ENCODE peak calls at places on chromosomes 4 and X, in five cellular contexts. U, G, Y, H and R are unnamed samples.

GRCh38 chr4:7752649-7753048 is 187.0 kb downstream of the AFAP1 start:
- DNase-seq in U (no peak), G (no peak), Y (peak), H (no peak), R (no peak)

GRCh38 chr4:112234952-112235609 is 3.5 kb downstream of the AP1AR start:
- DNase-seq in U (peak), G (peak), Y (peak), H (peak), R (peak)

GRCh38 chr4:8176547-8177399 is 18.2 kb upstream of the ABLIM2 start:
- DNase-seq in U (peak), G (peak), Y (peak), H (no peak), R (peak)

GRCh38 chr4:26204249-26204825 is 116.5 kb upstream of the RBPJ start:
- DNase-seq in U (peak), G (no peak), Y (no peak), H (no peak), R (no peak)

GRCh38 chr4:138897818-138898226 is 117.8 kb upstream of the NOCT start:
- DNase-seq in U (no peak), G (no peak), Y (peak), H (peak), R (no peak)

GRCh38 chrX:84186603-84187358 is 1.2 kb downstream of the RPS6KA6 start:
- DNase-seq in U (no peak), G (no peak), Y (peak), H (no peak), R (no peak)

GRCh38 chr4:112604590-112604989 is 32.1 kb downstream of the ZGRF1 start:
- DNase-seq in U (peak), G (peak), Y (peak), H (peak), R (peak)

GRCh38 chrX:105745863-105746262 is 76.5 kb upstream of the NRK start:
- DNase-seq in U (no peak), G (peak), Y (peak), H (no peak), R (no peak)

GRCh38 chrX:23503835-23504539 is 163.3 kb upstream of the PRDX4 start:
- DNase-seq in U (no peak), G (peak), Y (peak), H (peak), R (no peak)

GRCh38 chr4:100008048-100008447 is 58.0 kb upstream of the H2AZ1 start:
- DNase-seq in U (no peak), G (peak), Y (peak), H (peak), R (no peak)

GRCh38 chrX:2351999-2352995 is 148.5 kb downstream of the DHRSX start:
- DNase-seq in U (no peak), G (no peak), Y (peak), H (peak), R (no peak)

GRCh38 chrX:154444001-154444754 is at the start of gene FAM50A:
- DNase-seq in U (peak), G (no peak), Y (peak), H (no peak), R (peak)

GRCh38 chrX:83469551-83469950 is 38.5 kb upstream of the POU3F4 start:
- DNase-seq in U (peak), G (no peak), Y (peak), H (no peak), R (peak)

GRCh38 chr4:188127157-188127874 is 11.9 kb upstream of the TRIML1 start:
- DNase-seq in U (peak), G (peak), Y (peak), H (peak), R (no peak)

GRCh38 chrX:2192584-2193272 is 308.0 kb downstream of the DHRSX start:
- DNase-seq in U (no peak), G (no peak), Y (no peak), H (no peak), R (no peak)

GRCh38 chrX:10660171-10660570 is 39.8 kb upstream of the MID1 start:
- DNase-seq in U (no peak), G (no peak), Y (no peak), H (no peak), R (no peak)

GRCh38 chrX:123753656-123754350 is 21.0 kb upstream of the THOC2 start:
- DNase-seq in U (no peak), G (no peak), Y (no peak), H (no peak), R (no peak)

GRCh38 chr4:40423735-40424134 is 88.6 kb downstream of the CHRNA9 start:
- DNase-seq in U (no peak), G (no peak), Y (peak), H (peak), R (no peak)

GRCh38 chrX:18151157-18151556 is 69.5 kb downstream of the BEND2 start:
- DNase-seq in U (no peak), G (no peak), Y (no peak), H (no peak), R (no peak)

GRCh38 chr4:11700751-11701226 is 272.1 kb upstream of the HS3ST1 start:
- DNase-seq in U (no peak), G (peak), Y (peak), H (no peak), R (no peak)

GRCh38 chrX:139967300-139967699 is 2.0 kb upstream of the CXorf66 start:
- DNase-seq in U (no peak), G (no peak), Y (peak), H (no peak), R (no peak)

GRCh38 chr4:183798249-183798920 is 106.7 kb upstream of the STOX2 start:
- DNase-seq in U (peak), G (peak), Y (peak), H (no peak), R (peak)

GRCh38 chr4:48262926-48263325 is 6.7 kb downstream of the TEC start:
- DNase-seq in U (no peak), G (no peak), Y (no peak), H (no peak), R (no peak)

GRCh38 chrX:110215411-110215810 is 102.5 kb downstream of the AMMECR1 start:
- DNase-seq in U (no peak), G (no peak), Y (no peak), H (no peak), R (no peak)

GRCh38 chrX:119573840-119574393 is 446 bp upstream of the UBE2A start:
- DNase-seq in U (no peak), G (peak), Y (peak), H (no peak), R (no peak)

GRCh38 chrX:53263597-53264094 is 17.7 kb downstream of the IQSEC2 start:
- DNase-seq in U (peak), G (peak), Y (peak), H (no peak), R (no peak)

GRCh38 chr4:72179342-72179741 is 147.5 kb downstream of the NPFFR2 start:
- DNase-seq in U (no peak), G (no peak), Y (no peak), H (no peak), R (no peak)

GRCh38 chr4:16684083-16684482 is 214.4 kb downstream of the LDB2 start:
- DNase-seq in U (no peak), G (no peak), Y (no peak), H (peak), R (no peak)

GRCh38 chrX:134753185-134754008 is 95.1 kb upstream of the PLAC1 start:
- DNase-seq in U (no peak), G (peak), Y (peak), H (peak), R (no peak)

GRCh38 chr4:18914182-18914581 is 892.6 kb upstream of the LCORL start:
- DNase-seq in U (no peak), G (peak), Y (peak), H (no peak), R (no peak)

GRCh38 chr4:183532823-183533222 is 28.0 kb downstream of the ING2 start:
- DNase-seq in U (no peak), G (no peak), Y (peak), H (peak), R (no peak)

GRCh38 chrX:50618788-50619558 is 148.3 kb upstream of the DGKK start:
- DNase-seq in U (no peak), G (no peak), Y (peak), H (no peak), R (no peak)

GRCh38 chr4:14837860-14838259 is 164.4 kb upstream of the CPEB2 start:
- DNase-seq in U (no peak), G (no peak), Y (no peak), H (no peak), R (no peak)
- TF ChIP-seq CTCF in U (no peak), G (no peak), Y (no peak), H (no peak), R (no peak)

GRCh38 chr4:155758500-155759371 is at the start of gene GUCY1B1:
- DNase-seq in U (peak), G (peak), Y (peak), H (peak), R (peak)

GRCh38 chr4:155761047-155761446 is 2.2 kb downstream of the GUCY1B1 start:
- DNase-seq in U (no peak), G (no peak), Y (no peak), H (no peak), R (no peak)

GRCh38 chr4:155761916-155762315 is 3.1 kb downstream of the GUCY1B1 start:
- DNase-seq in U (no peak), G (no peak), Y (no peak), H (no peak), R (no peak)

GRCh38 chr4:155757745-155758265 is 1.0 kb upstream of the GUCY1B1 start:
- DNase-seq in U (no peak), G (no peak), Y (no peak), H (no peak), R (no peak)

DNA sequence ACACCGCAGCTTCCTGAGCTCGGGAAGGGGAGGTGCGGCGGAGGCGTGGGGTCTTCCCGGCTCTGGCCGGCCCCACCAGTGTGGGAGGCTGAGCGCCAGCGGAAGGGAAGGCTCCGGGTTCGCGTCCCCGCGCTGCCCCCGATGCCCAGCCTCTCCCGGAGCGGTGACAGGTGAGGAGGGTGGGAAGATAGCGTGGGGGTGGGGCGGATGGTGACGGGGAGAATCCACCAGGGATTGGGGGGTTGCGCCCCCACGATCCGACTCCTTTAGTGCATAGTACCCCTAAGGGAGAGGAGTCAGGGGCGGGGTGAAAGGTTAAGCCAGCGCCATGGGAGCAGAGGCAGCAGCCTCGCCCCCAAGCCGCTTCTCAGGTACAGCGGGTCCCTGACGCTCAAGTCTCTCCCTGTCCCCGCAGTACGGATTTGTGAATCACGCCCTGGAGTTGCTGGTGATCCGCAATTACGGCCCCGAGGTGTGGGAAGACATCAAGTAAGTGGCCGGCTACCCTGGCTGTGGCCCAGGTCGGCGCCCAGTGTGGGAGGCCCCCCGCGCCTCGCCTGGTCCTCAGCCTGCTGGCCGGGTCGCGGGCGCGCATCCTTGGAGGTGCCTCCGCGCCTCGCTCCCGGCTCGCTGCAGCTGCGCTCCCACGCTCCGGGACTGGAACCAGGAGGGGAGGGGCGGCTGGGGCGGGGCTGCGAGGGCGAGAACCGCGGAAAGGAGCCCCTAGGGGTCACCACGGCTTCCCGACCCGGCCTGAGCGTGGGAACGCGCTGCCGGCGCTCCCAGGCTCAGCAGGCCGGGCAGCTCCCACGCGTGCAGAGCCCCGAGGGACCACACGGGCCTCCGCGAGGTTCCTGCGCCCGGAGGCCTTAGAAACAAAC is 791 bp downstream of the GUCY1B1 start:
- DNase-seq in U (peak), G (peak), Y (peak), H (no peak), R (peak)
- TF ChIP-seq CTCF in U (no peak), G (no peak), Y (no peak), H (peak), R (no peak)

GRCh38 chr4:4248885-4249203 is 821 bp upstream of the TMEM128 start:
- DNase-seq in U (peak), G (no peak), Y (no peak), H (no peak), R (no peak)

GRCh38 chr4:4245172-4245571 is 2.9 kb downstream of the TMEM128 start:
- DNase-seq in U (no peak), G (no peak), Y (no peak), H (no peak), R (no peak)

GRCh38 chr4:4247711-4248035 is 350 bp downstream of the TMEM128 start:
- DNase-seq in U (no peak), G (no peak), Y (no peak), H (no peak), R (no peak)

GRCh38 chr4:4249876-4250275 is 1.9 kb upstream of the TMEM128 start:
- DNase-seq in U (no peak), G (no peak), Y (no peak), H (no peak), R (no peak)

DNA sequence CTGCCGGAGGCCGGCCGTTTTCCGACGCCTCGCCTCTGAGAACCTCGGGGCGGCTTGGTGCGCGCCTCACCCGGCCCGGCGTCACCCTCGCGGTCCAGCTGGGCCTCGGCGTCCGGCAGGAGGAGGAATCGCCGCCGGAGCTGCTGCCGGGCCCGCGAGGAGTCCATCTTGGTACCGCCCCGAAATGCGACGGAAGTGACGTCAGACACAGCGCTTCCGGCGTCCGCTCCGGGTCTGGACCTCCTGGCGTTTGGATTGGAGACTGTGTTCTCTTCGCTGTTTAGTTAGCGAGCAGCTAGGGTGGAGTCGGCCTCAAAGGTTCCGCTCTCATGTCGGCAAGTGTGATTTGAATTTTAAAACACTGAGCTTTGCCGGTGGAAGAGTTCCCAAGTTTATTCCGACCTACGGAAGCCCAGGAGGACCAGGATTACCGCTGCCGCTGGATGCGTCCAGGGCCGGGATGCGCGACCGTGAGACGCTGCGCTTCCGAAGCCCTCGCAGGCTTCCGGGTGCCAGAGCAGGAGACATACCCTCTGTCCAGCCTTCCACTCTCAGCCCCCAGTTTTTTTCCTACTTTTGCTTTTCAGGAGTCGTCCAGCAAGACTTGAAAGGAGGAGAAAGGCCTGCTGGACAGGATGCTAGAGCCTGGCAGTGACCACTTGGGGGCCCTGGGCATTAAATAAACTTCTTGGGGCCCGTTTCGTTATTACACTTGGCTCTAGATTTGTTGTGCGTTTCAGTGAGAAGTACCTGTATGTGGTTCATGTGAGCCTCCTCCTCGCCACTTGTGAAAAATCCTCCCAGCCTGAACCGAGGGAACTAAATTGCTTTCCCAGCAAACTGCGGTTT is at the start of gene TMEM128:
- DNase-seq in U (peak), G (peak), Y (peak), H (peak), R (peak)
- TF ChIP-seq CTCF in U (peak), G (peak), Y (peak), H (peak), R (peak)

DNA sequence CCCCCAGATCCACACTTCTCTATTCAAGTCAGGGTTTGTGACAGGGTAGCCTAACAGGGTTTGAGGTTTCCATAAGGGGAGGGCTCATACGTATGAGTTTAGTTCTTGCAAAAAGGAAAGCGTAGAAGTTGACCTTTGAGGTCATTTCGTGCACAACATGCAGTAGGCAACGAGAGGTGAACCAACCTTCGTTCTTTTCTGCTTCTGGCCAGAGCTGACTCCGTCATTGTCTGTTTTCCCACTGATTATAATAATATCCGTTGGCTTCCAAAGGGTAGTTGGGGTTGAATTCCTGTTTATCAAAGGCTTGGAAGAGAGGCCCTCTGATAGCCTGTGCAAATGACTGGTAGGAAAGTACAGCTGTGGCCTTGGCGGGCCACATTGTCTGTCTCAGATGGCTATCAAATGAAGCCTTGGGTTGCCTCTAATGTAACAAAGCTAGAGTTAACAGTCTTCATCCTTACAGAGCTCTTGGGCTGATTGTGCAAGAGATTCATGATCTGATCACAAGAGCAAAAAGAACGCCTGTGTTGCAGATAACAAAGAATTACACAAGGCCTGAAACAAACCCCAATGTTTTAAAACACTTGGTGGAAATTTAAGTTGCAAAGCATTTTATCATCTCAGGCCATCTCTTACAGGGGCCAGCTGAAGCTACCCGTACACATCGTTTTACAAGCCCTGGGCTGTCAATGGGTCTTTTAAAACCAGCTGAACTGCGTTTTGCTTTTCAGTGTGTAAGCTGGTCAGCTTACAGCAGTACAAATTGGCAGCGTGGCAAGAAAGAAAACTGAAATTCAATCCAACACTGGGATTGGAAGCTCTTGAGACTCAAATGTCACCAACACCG is 46.1 kb upstream of the FAM9C start:
- DNase-seq in U (peak), G (no peak), Y (no peak), H (no peak), R (no peak)
- TF ChIP-seq CTCF in U (no peak), G (no peak), Y (no peak), H (no peak), R (no peak)

GRCh38 chrX:47278684-47279083 is 45.9 kb downstream of the USP11 start:
- DNase-seq in U (no peak), G (peak), Y (peak), H (no peak), R (no peak)
- TF ChIP-seq CTCF in U (no peak), G (no peak), Y (no peak), H (no peak), R (no peak)

GRCh38 chr4:97990409-97990808 is 152.9 kb downstream of the STPG2 start:
- DNase-seq in U (no peak), G (no peak), Y (no peak), H (no peak), R (no peak)

GRCh38 chr4:97984545-97985131 is 158.6 kb downstream of the STPG2 start:
- DNase-seq in U (peak), G (no peak), Y (peak), H (no peak), R (peak)

DNA sequence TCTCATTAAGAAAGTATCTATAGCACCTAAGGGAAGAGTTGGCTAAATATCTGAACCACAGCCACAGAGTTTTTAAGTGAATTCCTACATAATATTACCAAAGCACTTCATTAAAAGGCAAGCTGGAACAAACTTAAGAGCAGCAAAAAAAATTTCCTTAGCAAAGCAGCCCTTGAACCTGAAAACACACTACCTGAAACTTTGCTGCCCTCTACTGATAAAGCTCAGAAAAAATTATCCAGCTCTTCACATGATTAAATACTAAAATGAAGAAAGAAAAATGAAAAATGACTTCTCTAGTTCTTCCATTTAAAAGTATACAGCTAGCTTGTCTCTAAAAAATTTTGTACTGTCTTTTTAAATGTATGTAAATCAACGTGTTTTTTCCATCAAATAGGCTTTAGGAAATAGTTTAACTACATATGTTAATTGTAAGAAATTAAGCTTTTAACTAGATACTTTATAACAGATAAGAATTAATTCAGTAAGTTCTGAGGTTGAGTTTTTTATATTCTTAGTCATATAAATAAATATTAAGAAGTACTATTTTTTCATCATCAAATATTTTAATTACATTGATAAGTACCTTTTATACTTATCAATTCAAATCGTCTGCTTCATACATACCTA is 156.1 kb downstream of the STPG2 start:
- DNase-seq in U (no peak), G (peak), Y (peak), H (no peak), R (no peak)
- TF ChIP-seq CTCF in U (peak), G (peak), Y (peak), H (peak), R (peak)